ENCODE peak calls at places on chromosomes 2 and 18, in eight cellular contexts. T, D, P, F, O, U, W and I are unnamed samples.

GRCh38 chr2:11833601-11834000 is 87.2 kb downstream of the LPIN1 start:
- DNase-seq in P (no peak), T (no peak), D (no peak), U (no peak), F (no peak), W (no peak), O (no peak), I (peak; percentile 24)

GRCh38 chr2:144836635-144837350 is 316.9 kb upstream of the ZEB2 start:
- DNase-seq in F (no peak), P (no peak), T (no peak), W (no peak), O (no peak), U (no peak), D (no peak), I (no peak)

GRCh38 chr18:56659111-56659510 is 8.0 kb downstream of the WDR7 start:
- DNase-seq in W (no peak), P (no peak), T (no peak), O (no peak), F (no peak), D (no peak), U (no peak), I (no peak)

GRCh38 chr18:31065036-31065773 is 22.7 kb upstream of the DSC3 start:
- DNase-seq in F (no peak), P (no peak), W (no peak), D (no peak), T (peak; percentile 61), U (no peak), O (no peak), I (no peak)

GRCh38 chr2:112031473-112031872 is 23.6 kb upstream of the TMEM87B start:
- DNase-seq in W (no peak), T (peak; percentile 69), D (no peak), P (peak; percentile 69), F (no peak), U (no peak), O (no peak), I (no peak)

GRCh38 chr18:58496231-58496630 is 132.7 kb downstream of the ALPK2 start:
- DNase-seq in D (no peak), U (no peak), F (no peak), P (no peak), O (no peak), W (no peak), T (no peak), I (no peak)

GRCh38 chr2:199988176-199988575 is 32.8 kb downstream of the MAIP1 start:
- DNase-seq in U (no peak), O (no peak), T (no peak), W (no peak), F (no peak), D (no peak), P (no peak), I (no peak)

GRCh38 chr2:234678721-234679120 is 181.8 kb upstream of the ARL4C start:
- DNase-seq in T (no peak), P (no peak), D (no peak), W (peak; percentile 58), F (no peak), U (no peak), O (no peak), I (no peak)

GRCh38 chr18:25832008-25832604 is 258.3 kb downstream of the SS18 start:
- DNase-seq in F (no peak), U (peak; percentile 55), O (peak; percentile 55), D (peak; percentile 17), T (peak; percentile 80), P (no peak), W (no peak), I (no peak)

GRCh38 chr2:34747643-34748042 is 1148.5 kb upstream of the FAM98A start:
- DNase-seq in U (no peak), D (no peak), P (no peak), O (no peak), W (no peak), T (no peak), F (no peak), I (no peak)

GRCh38 chr18:34092796-34093195 is 131.9 kb downstream of the NOL4 start:
- DNase-seq in U (no peak), P (no peak), T (no peak), F (no peak), O (no peak), D (no peak), W (no peak), I (no peak)

GRCh38 chr2:9704600-9704999 is 73.8 kb upstream of the YWHAQ start:
- DNase-seq in W (no peak), P (no peak), U (no peak), F (no peak), D (no peak), T (no peak), O (no peak), I (no peak)

GRCh38 chr2:36587556-36587955 is 10.4 kb downstream of the FEZ2 start:
- DNase-seq in T (no peak), P (no peak), W (no peak), U (no peak), D (no peak), F (no peak), O (no peak), I (no peak)

GRCh38 chr18:32048507-32049091 is 30.0 kb downstream of the RNF125 start:
- DNase-seq in P (peak; percentile 72), D (no peak), T (no peak), O (no peak), F (no peak), U (no peak), W (no peak), I (no peak)

GRCh38 chr2:41830600-41830999 is 217.2 kb upstream of the PKDCC start:
- DNase-seq in W (no peak), U (peak; percentile 71), P (no peak), F (no peak), O (no peak), T (no peak), D (no peak), I (no peak)

DNA sequence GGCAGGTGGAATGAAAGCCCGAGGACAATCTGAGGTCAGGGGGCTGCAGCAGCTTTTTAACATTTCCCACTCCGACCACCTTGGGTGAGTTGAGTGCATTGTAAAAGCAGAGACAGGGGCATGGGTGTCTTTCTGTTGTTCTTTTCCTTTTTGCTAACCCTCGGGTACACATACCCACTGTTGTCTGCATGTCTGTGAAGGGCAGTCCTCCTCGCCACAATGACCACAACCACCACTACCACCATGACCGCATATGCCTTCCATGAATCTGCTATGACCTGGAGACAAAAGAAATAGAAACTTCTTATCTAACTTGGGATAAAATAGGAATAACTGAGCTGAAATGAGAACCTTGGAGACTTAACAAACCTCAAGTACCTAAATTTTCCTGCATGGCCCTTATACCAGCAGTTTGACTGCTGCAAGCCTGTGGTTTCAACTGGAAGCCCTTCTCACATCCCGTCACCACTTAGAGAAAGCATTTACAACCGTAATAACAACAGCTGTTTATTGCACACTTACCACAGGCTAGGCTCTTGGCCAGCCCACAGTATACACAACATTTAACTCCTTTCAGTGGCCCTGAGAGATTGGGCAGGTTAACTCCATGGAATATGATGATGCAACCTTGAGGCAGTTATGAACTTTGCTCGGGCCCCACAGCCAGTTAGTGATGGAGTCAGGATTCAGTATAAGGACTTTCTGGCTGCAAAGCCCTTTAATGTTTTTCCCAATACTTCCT is 80.3 kb downstream of the GYPC start:
- DNase-seq in O (no peak), W (peak; percentile 34), D (no peak), T (no peak), P (no peak), F (no peak), U (no peak), I (no peak)
- TF ChIP-seq POLR2AphosphoS5 in O (no peak), W (no peak), D (no peak), T (no peak), P (no peak), F (no peak), U (no peak), I (no peak)

DNA sequence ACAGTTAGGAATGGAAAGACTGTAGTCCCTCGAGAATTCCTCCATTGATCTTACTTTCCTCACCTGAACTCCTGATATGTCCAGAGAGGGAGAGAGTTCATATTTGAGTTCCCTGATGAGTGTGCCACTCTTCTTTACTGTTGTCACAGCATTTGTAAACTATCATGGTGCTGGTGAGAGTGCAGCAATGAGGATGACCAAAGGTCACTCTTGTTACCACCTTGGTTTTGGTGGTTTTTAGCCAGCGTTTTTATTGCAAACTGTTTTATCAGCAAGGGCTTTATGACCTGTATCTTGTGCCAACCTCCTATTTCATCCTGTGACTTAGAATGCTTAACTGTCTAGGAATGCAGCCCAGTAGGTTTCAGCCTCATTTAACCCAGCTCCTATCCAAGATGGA is 1062.5 kb downstream of the BCL11A start:
- DNase-seq in D (no peak), O (no peak), F (no peak), T (no peak), W (no peak), P (no peak), U (no peak), I (no peak)
- H3K27ac ChIP-seq in D (no peak overlapping the region), O (no peak overlapping the region), F (no peak overlapping the region), T (no peak overlapping the region), W (no peak overlapping the region), P (no peak overlapping the region), U (no peak overlapping the region), I (no peak overlapping the region)

GRCh38 chr2:33291278-33292013 is 185.0 kb upstream of the RASGRP3 start:
- DNase-seq in P (no peak), O (no peak), T (no peak), F (peak; percentile 11), U (no peak), W (no peak), D (no peak), I (no peak)
- TF ChIP-seq POLR2AphosphoS5 in P (peak; percentile 53), O (peak; percentile 64), T (no peak), F (peak; percentile 76), U (no peak), W (peak; percentile 11), D (no peak), I (no peak)

GRCh38 chr2:158968396-158969161 is at the start of gene TANC1:
- DNase-seq in U (peak; percentile 61), D (no peak), O (peak; percentile 96), T (peak; percentile 92), F (peak; percentile 95), P (peak; percentile 96), W (peak; percentile 92), I (no peak)

GRCh38 chr2:158970522-158970855 is 2.0 kb downstream of the TANC1 start:
- DNase-seq in D (no peak), O (no peak), P (no peak), T (no peak), U (no peak), W (no peak), F (no peak), I (no peak)

GRCh38 chr2:158967731-158968395 is 577 bp upstream of the TANC1 start:
- DNase-seq in D (no peak), W (no peak), P (peak; percentile 76), T (peak; percentile 79), F (peak; percentile 49), U (no peak), O (peak; percentile 40), I (no peak)

GRCh38 chr2:158969717-158970521 is 1.5 kb downstream of the TANC1 start:
- DNase-seq in O (peak; percentile 63), T (peak; percentile 73), U (no peak), F (peak; percentile 54), P (peak; percentile 70), W (no peak), D (no peak), I (no peak)

DNA sequence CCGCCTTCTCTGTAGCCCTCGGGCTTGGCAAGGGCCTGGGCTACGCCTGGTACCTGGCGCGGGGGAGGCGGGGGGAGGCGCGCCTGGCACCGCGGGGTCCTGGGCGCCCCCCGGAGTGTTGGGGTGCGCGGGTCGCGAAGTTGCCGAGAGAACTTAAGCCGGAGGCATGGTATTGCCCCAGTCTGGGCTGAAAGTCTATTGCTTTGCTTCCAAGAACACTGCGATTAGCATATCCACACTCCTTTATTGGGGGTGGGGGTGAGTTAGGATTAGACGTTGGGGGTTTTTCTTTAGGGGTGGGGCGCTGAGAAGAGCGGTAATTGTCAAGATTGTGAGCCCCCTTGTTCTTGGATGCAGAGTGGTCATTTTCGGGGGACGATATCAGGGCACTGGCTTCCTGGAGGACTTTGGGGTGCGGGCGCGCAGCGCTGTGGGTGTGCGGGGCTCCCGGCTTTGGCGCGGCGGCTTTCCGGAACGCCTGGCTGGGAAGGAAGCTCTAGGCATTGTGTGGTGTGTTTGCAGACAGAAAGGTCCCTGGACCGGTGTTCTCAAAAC is 799 bp downstream of the TANC1 start:
- DNase-seq in T (peak; percentile 22), O (no peak), F (no peak), U (no peak), D (no peak), P (no peak), W (no peak), I (no peak)
- H3K27ac ChIP-seq in T (no peak overlapping the region), O (peak overlapping the region; percentile 91), F (peak overlapping the region; percentile 92), U (no peak overlapping the region), D (no peak overlapping the region), P (peak overlapping the region; percentile 89), W (peak overlapping the region; percentile 80), I (no peak overlapping the region)